ENCODE peak calls at places on chromosome X, in seven cellular contexts. S, X, T, N, R, U and K are unnamed samples.

GRCh38 chrX:115560978-115561604 is at the start of gene PLS3:
- DNase-seq in S (peak; percentile 81), X (peak; percentile 83), T (peak; percentile 93), N (peak; percentile 83), R (peak; percentile 87), U (peak; percentile 87), K (peak; percentile 87)

GRCh38 chrX:45712067-45712466 is 511.4 kb upstream of the DIPK2B start:
- DNase-seq in S (peak; percentile 64), X (peak; percentile 66), T (no peak), N (peak; percentile 57), R (no peak), U (no peak), K (no peak)

GRCh38 chrX:41128955-41129354 is 43.7 kb downstream of the USP9X start:
- DNase-seq in S (no peak), X (no peak), T (no peak), N (no peak), R (no peak), U (no peak), K (no peak)

GRCh38 chrX:102339312-102340298 is 92.6 kb downstream of the NXF2 start:
- DNase-seq in S (no peak), X (no peak), T (no peak), N (no peak), R (peak; percentile 49), U (no peak), K (peak; percentile 4)

GRCh38 chrX:148878371-148878770 is 378.0 kb downstream of the AFF2 start:
- DNase-seq in S (peak; percentile 62), X (peak; percentile 82), T (no peak), N (peak; percentile 23), R (no peak), U (no peak), K (no peak)

GRCh38 chrX:153830632-153831434 is 489 bp upstream of the PDZD4 start:
- DNase-seq in S (no peak), X (no peak), T (peak; percentile 48), N (no peak), R (no peak), U (no peak), K (no peak)

GRCh38 chrX:110327336-110327735 is 9.5 kb upstream of the AMMECR1 start:
- DNase-seq in S (no peak), X (no peak), T (no peak), N (no peak), R (no peak), U (no peak), K (no peak)

GRCh38 chrX:2463973-2464676 is 36.7 kb downstream of the DHRSX start:
- DNase-seq in S (no peak), X (peak; percentile 33), T (peak; percentile 49), N (peak; percentile 80), R (peak; percentile 77), U (no peak), K (peak; percentile 93)

GRCh38 chrX:63250253-63250868 is 100.8 kb downstream of the SPIN4 start:
- DNase-seq in S (peak; percentile 65), X (peak; percentile 64), T (peak; percentile 73), N (peak; percentile 80), R (peak; percentile 81), U (peak; percentile 33), K (peak; percentile 72)

GRCh38 chrX:26851981-26852380 is 611.2 kb downstream of the PPP4R3C start:
- DNase-seq in S (peak; percentile 10), X (no peak), T (peak; percentile 44), N (peak; percentile 54), R (peak; percentile 41), U (no peak), K (no peak)

GRCh38 chrX:110944323-110944761 is 148.7 kb upstream of the CHRDL1 start:
- DNase-seq in S (no peak), X (no peak), T (peak; percentile 61), N (no peak), R (peak; percentile 38), U (no peak), K (no peak)

GRCh38 chrX:25206761-25207160 is 191.0 kb upstream of the ARX start:
- DNase-seq in S (peak; percentile 79), X (peak; percentile 28), T (no peak), N (no peak), R (no peak), U (no peak), K (peak; percentile 7)

GRCh38 chrX:86504297-86504696 is 356.0 kb downstream of the DACH2 start:
- DNase-seq in S (no peak), X (no peak), T (no peak), N (no peak), R (no peak), U (no peak), K (no peak)

GRCh38 chrX:19658030-19658429 is 142.7 kb upstream of the MAP3K15 start:
- DNase-seq in S (peak; percentile 65), X (peak; percentile 72), T (no peak), N (no peak), R (no peak), U (no peak), K (no peak)

GRCh38 chrX:17854069-17854468 is 7.0 kb downstream of the RAI2 start:
- DNase-seq in S (no peak), X (no peak), T (no peak), N (no peak), R (no peak), U (no peak), K (no peak)

GRCh38 chrX:120485562-120486520 is 16.7 kb upstream of the LAMP2 start:
- DNase-seq in S (peak; percentile 76), X (peak; percentile 59), T (peak; percentile 74), N (peak; percentile 90), R (peak; percentile 86), U (peak; percentile 81), K (peak; percentile 86)

GRCh38 chrX:25737540-25737939 is 400.6 kb upstream of the MAGEB18 start:
- DNase-seq in S (no peak), X (no peak), T (no peak), N (peak; percentile 41), R (no peak), U (no peak), K (no peak)

GRCh38 chrX:109732319-109732779 is 708 bp downstream of the ACSL4 start:
- DNase-seq in S (peak; percentile 39), X (peak; percentile 65), T (peak; percentile 25), N (peak; percentile 42), R (peak; percentile 22), U (peak; percentile 9), K (peak; percentile 37)

GRCh38 chrX:45309801-45310200 is 109.1 kb upstream of the DIPK2B start:
- DNase-seq in S (no peak), X (no peak), T (no peak), N (no peak), R (no peak), U (no peak), K (no peak)

GRCh38 chrX:44872319-44872816 is 620 bp upstream of the KDM6A start:
- DNase-seq in S (peak; percentile 52), X (no peak), T (no peak), N (no peak), R (peak; percentile 41), U (peak; percentile 20), K (peak; percentile 33)

GRCh38 chrX:26262121-26262523 is 46.2 kb downstream of the MAGEB5 start:
- DNase-seq in S (peak; percentile 85), X (peak; percentile 13), T (no peak), N (peak; percentile 0), R (no peak), U (no peak), K (no peak)

GRCh38 chrX:79413009-79413408 is 45.9 kb upstream of the ITM2A start:
- DNase-seq in S (peak; percentile 7), X (no peak), T (peak; percentile 22), N (no peak), R (peak; percentile 29), U (no peak), K (peak; percentile 73)

GRCh38 chrX:6041630-6042029 is 187.0 kb downstream of the NLGN4X start:
- DNase-seq in S (peak; percentile 61), X (peak; percentile 27), T (no peak), N (no peak), R (no peak), U (no peak), K (peak; percentile 64)

GRCh38 chrX:19912-20571 is 261.1 kb upstream of the PLCXD1 start:
- DNase-seq in S (no peak), X (no peak), T (peak; percentile 36), N (no peak), R (peak; percentile 33), U (peak; percentile 20), K (peak; percentile 1)

GRCh38 chrX:134810211-134810610 is 151.9 kb upstream of the PLAC1 start:
- DNase-seq in S (no peak), X (no peak), T (no peak), N (no peak), R (no peak), U (no peak), K (no peak)
- TF ChIP-seq EZH2 in S (no peak), X (no peak), T (no peak), N (no peak), R (no peak), U (no peak), K (no peak)

DNA sequence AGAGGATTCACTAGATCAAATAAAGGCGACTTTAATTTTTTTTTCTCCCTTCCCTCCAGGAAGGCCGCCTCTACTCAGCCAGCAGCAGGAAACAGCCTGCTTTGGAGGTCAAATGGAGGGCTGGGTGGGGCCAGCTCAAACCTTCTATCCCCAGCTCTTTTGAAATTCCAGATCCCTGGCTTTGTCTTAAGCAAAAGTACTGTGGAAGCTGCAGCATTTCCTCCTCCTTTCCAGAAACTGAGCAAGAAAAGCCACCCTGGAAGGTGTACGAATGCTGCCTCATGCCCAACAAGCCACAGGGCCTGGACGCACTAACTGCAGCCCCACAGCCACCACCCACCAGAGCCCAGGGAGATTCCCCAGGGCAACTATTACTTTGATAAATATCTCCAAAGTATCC is 55.1 kb upstream of the ZCCHC13 start:
- DNase-seq in S (no peak), X (no peak), T (peak; percentile 9), N (peak; percentile 50), R (peak; percentile 67), U (peak; percentile 17), K (no peak)
- H3K36me3 ChIP-seq in S (peaks cover 3% of the 10 kb centered on the region), X (peaks cover 4% of the 10 kb centered on the region), T (peaks cover 15% of the 10 kb centered on the region), N (no peaks in the 10 kb centered on the region), R (peaks cover 3% of the 10 kb centered on the region), U (no peaks in the 10 kb centered on the region), K (peaks cover 9% of the 10 kb centered on the region)

GRCh38 chrX:23902419-23902818 is 5.3 kb downstream of the APOO start:
- DNase-seq in S (peak; percentile 56), X (peak; percentile 30), T (peak; percentile 69), N (peak; percentile 80), R (peak; percentile 58), U (no peak), K (peak; percentile 76)
- TF ChIP-seq CTCF in S (peak; percentile 39), X (peak; percentile 29), T (peak; percentile 80), N (peak; percentile 3), R (peak; percentile 59), U (peak; percentile 68), K (peak; percentile 62)

DNA sequence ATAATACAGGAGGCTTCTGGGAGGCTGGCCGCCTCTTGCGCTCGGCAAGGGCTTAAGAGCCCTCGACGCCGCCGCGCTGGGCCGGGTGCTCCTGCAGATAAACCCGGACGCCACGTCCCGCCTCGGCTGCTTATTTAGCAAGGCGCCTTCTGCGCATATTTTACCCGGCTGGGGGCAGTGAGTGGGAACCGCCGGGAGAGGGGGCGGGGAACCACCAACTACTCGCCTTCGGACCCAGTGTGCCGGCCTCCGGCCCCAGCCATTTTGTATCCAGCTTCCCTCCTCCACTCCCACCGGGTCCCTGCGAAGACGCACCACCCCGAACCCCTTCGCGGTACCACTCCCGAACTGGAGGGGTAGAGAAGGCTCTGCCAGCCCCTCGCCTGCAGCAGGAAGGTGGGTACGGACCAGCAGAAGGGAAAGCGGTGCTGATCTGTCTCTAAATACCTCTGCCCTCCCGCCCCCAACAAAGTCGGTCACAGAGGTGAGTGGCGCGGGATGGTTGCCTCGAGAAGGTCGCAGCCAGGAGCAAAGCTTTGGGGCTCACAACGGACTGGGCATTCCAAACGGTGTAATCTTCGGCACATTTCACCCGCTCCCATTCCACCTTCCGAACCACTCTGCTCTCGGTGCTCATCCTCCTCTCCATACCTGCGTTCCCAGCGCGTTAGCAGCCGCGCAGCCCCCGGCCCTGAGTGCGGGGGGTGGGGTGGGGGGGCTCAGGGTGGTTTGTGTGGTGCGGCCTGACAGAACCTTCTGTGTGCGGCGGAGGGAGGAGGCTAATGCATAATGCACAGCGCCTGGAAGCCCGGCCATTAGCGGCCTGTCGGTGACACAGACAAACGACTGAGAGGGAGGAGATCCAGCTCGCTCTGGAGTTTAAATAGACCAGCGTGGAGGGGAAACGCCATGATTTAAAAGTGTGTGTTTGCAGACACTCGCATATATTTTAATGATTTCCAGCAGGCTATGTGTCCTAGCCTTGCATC is 4.9 kb upstream of the BCOR start:
- DNase-seq in S (no peak), X (no peak), T (peak; percentile 65), N (no peak), R (no peak), U (no peak), K (no peak)
- TF ChIP-seq EZH2 in S (no peak), X (no peak), T (peak; percentile 60), N (no peak), R (no peak), U (no peak), K (no peak)